ENCODE peak calls at places on chromosomes 4 and X, in eight cellular contexts. T is cardiac muscle cell, U is upper lobe of right lung, N is tibial nerve, H is psoas muscle, Y is substantia nigra, Z is fibroblast of lung, M is heart left ventricle. P is an unnamed sample.
A peak's percentile ranks its signal among the peaks of the same experiment; 100 is the strongest.

GRCh38 chr4:25949166-25949748 is 35.2 kb downstream of the SMIM20 start:
- DNase-seq in H (no peak), Z (peak; percentile 16), M (no peak), Y (no peak), N (no peak), U (no peak), T (no peak), P (no peak)

GRCh38 chrX:38473715-38474114 is 87.6 kb upstream of the TSPAN7 start:
- DNase-seq in M (no peak), H (no peak), Y (no peak), T (no peak), N (no peak), Z (no peak), U (no peak), P (no peak)

GRCh38 chr4:118798658-118799057 is 37.3 kb downstream of the SEC24D start:
- DNase-seq in N (no peak), U (no peak), Z (no peak), M (no peak), Y (no peak), T (no peak), H (no peak), P (no peak)

GRCh38 chrX:17500145-17500579 is 125.2 kb downstream of the NHS start:
- DNase-seq in U (no peak), N (no peak), M (no peak), T (peak; percentile 51), H (no peak), Y (no peak), Z (peak; percentile 22), P (no peak)

GRCh38 chrX:84186603-84187358 is 1.2 kb downstream of the RPS6KA6 start:
- DNase-seq in Z (peak; percentile 24), Y (no peak), N (peak; percentile 4), H (no peak), U (no peak), T (no peak), M (no peak), P (no peak)

GRCh38 chr4:102678107-102678506 is 82.7 kb downstream of the MANBA start:
- DNase-seq in M (no peak), T (no peak), U (no peak), N (no peak), Z (no peak), Y (no peak), H (no peak), P (no peak)

GRCh38 chr4:1061372-1061700 is 49.9 kb downstream of the FGFRL1 start:
- DNase-seq in H (no peak), T (no peak), Z (no peak), M (no peak), U (no peak), N (no peak), Y (no peak), P (no peak)

GRCh38 chr4:48005781-48006180 is 10.7 kb downstream of the CNGA1 start:
- DNase-seq in H (no peak), N (no peak), Y (no peak), T (no peak), U (no peak), Z (no peak), M (no peak), P (no peak)

DNA sequence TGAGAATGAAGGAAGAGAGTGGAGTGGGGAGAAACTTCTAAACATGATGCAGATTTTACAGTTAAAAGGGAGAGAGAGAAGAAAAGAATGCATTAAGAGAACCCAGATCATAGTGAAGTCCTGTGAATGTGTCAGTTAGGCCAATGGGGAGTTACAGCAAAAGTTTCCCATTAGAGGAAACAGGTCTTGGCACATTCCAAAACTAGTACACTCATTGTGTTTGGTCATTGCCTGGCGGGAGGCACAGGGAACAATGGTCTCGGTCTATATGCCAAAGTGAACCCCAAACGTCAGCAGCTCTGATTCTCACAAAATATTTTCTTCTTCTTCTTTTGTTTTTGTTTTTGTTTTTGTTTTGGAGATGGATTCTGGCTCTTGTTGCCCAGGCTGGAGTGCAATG is 284.5 kb upstream of the CTSO start:
- DNase-seq in H (no peak), Z (no peak), T (no peak), U (no peak), N (no peak), M (no peak), Y (no peak), P (no peak)
- H3K27ac ChIP-seq in H (no peak overlapping the region), Z (no peak overlapping the region), T (no peak overlapping the region), U (no peak overlapping the region), N (no peak overlapping the region), M (no peak overlapping the region), Y (no peak overlapping the region), P (no peak overlapping the region)

GRCh38 chrX:40170830-40171512 is 73.2 kb upstream of the BCOR start:
- DNase-seq in M (no peak), Z (no peak), H (no peak), Y (no peak), T (no peak), U (no peak), N (no peak), P (no peak)
- H3K27ac ChIP-seq in M (peak overlapping the region; percentile 88), Z (peak overlapping the region; percentile 71), H (peak overlapping the region; percentile 86), Y (no peak overlapping the region), T (no peak overlapping the region), U (peak overlapping the region; percentile 86), N (peak overlapping the region; percentile 96), P (peak overlapping the region; percentile 58)

DNA sequence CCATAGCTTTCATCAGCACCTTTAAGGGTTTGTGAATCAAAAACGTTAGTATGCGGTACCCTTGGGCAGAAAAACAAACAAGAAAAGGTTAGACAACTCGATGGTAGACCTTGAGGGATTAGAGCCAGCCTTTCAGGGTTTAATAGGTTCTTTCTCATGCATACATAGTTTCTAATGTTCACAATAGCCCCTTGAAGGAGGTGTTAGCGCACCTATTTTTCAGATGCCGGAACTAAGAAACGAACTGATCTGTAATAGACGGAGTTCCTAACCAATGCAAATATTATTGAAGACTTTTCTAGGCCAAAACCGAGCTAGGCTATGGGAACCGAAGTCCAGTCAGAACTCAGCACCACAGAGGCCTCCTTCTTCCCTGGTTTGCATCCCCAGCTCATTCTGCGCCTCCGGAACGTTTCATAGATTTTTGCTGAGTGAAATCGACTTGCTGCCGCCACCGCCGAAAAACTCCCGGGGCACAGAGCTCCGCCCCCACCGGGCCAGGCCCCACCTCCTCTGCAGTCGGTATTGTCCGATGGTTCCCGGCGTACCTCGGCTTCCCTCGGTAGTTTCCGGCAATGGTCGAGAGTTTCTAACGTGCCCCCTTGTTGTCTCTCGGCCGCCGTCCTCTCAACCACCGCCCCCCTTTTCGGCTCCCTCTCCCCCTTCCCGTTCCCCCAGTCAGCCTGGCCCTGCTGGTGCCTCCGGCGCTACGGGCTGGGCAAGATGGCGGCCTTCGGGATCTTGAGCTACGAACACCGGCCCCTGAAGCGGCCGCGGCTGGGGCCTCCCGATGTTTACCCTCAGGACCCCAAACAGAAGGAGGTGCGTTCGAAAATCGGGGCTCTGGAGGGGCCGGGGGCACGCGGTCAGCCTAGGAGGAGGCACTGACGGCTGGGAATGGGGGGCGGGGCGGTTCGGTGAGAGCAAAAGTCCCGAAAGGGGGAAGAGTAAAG is at the start of gene MED12:
- DNase-seq in U (peak; percentile 87), Z (peak; percentile 83), M (peak; percentile 85), T (peak; percentile 86), H (peak; percentile 93), N (peak; percentile 79), Y (peak; percentile 77), P (peak; percentile 85)
- H3K27ac ChIP-seq in U (peak within 1 kb of the TSS; percentile 80), Z (peak within 1 kb of the TSS; percentile 61), M (peak within 1 kb of the TSS; percentile 80), T (peak within 1 kb of the TSS; percentile 90), H (peak within 1 kb of the TSS; percentile 79), N (peak within 1 kb of the TSS; percentile 87), Y (peak within 1 kb of the TSS; percentile 74), P (peak within 1 kb of the TSS; percentile 58)

GRCh38 chr4:153955306-153955705 is 166.4 kb upstream of the SFRP2 start:
- DNase-seq in U (no peak), M (no peak), H (no peak), Y (no peak), Z (no peak), T (no peak), N (no peak), P (no peak)

GRCh38 chr4:153950100-153950979 is 161.5 kb upstream of the SFRP2 start:
- DNase-seq in N (no peak), M (no peak), Y (no peak), H (no peak), Z (no peak), U (no peak), T (no peak), P (no peak)

DNA sequence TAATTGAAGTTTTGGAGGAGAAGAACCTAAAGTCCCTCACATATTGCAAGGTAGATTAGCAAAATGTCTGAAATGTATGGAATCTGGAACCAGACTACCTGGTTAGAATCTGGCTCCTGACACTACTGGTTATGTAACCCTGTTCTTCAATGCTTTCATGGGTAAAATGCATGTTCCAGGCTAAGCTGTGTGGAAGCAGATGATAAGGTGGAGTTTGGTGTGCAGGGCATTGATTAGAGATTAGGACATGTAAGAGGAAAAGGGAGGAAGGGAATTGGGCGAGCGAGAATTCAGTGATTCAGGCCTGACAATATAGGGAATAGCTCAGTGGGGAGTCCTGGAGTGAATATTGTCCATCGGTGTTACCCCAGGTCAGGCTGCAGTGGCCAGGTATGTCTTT is 165.8 kb upstream of the SFRP2 start:
- DNase-seq in M (no peak), U (no peak), H (no peak), T (no peak), N (no peak), Y (no peak), Z (no peak), P (no peak)
- H3K27ac ChIP-seq in M (no peak overlapping the region), U (no peak overlapping the region), H (no peak overlapping the region), T (no peak overlapping the region), N (no peak overlapping the region), Y (no peak overlapping the region), Z (no peak overlapping the region), P (no peak overlapping the region)

GRCh38 chr4:139665079-139665689 is 435 bp upstream of the MGST2 start:
- DNase-seq in Y (no peak), Z (no peak), T (no peak), N (no peak), M (no peak), U (no peak), H (no peak), P (no peak)

GRCh38 chr4:139664442-139664841 is 1.2 kb upstream of the MGST2 start:
- DNase-seq in H (no peak), U (no peak), Z (no peak), T (no peak), M (no peak), Y (no peak), N (no peak), P (no peak)

GRCh38 chr4:139668036-139668435 is 2.4 kb downstream of the MGST2 start:
- DNase-seq in Z (no peak), U (no peak), M (no peak), Y (no peak), N (no peak), T (no peak), H (no peak), P (no peak)

GRCh38 chr4:139666735-139667266 is 1.2 kb downstream of the MGST2 start:
- DNase-seq in H (peak; percentile 67), U (peak; percentile 68), M (peak; percentile 48), Y (peak; percentile 12), N (peak; percentile 26), T (peak; percentile 67), Z (peak; percentile 70), P (no peak)

GRCh38 chr4:139665690-139666529 is at the start of gene MGST2:
- DNase-seq in Y (peak; percentile 63), Z (peak; percentile 73), N (peak; percentile 60), T (peak; percentile 87), U (peak; percentile 86), H (peak; percentile 88), M (peak; percentile 86), P (peak; percentile 55)
- H3K27ac ChIP-seq in Y (peak within 1 kb of the TSS; percentile 32), Z (peak within 1 kb of the TSS; percentile 61), N (peak within 1 kb of the TSS; percentile 72), T (peak within 1 kb of the TSS; percentile 99), U (peak within 1 kb of the TSS; percentile 88), H (peak within 1 kb of the TSS; percentile 88), M (peak within 1 kb of the TSS; percentile 83), P (peak within 1 kb of the TSS; percentile 37)

DNA sequence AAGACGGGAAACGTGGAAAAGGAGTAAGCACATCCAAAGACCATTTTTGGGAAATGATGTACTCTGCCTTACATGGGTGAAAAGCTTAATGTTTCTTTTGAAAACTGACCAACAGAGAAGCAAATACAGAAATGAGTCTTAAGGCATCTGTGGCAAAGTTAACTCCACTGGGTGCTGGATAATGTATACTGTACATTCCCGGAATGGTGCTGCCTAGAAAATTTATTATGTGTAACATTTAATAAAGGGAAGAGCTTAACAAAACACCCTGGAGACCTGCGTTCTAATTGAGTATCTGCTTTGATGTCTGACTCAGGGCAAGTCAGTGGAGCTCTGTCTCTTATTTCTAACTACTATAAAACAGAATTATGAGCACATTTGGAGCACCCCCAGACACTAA is 230.2 kb downstream of the MID1 start:
- DNase-seq in Y (no peak), H (no peak), M (no peak), Z (no peak), U (no peak), N (no peak), T (no peak), P (no peak)
- H3K27ac ChIP-seq in Y (no peak overlapping the region), H (no peak overlapping the region), M (no peak overlapping the region), Z (no peak overlapping the region), U (no peak overlapping the region), N (no peak overlapping the region), T (no peak overlapping the region), P (no peak overlapping the region)

P was measured in caudate nucleus.